ENCODE peak calls at places on chromosomes 16 and 17, in ten cellular contexts. G, N, D, R, V, Q, W, P, E and I are unnamed samples.

GRCh38 chr16:84598391-84598750 is 19.5 kb downstream of the COTL1 start:
- DNase-seq in G (no peak), N (no peak), D (no peak), R (no peak), V (no peak), Q (no peak), W (no peak), P (no peak), E (no peak), I (no peak)

GRCh38 chr17:59810894-59811153 is 81.9 kb downstream of the TUBD1 start:
- DNase-seq in G (no peak), N (no peak), D (no peak), R (peak), V (no peak), Q (no peak), W (no peak), P (no peak), E (no peak), I (no peak)

GRCh38 chr17:73231363-73231762 is 30.3 kb downstream of the CPSF4L start:
- DNase-seq in G (no peak), N (no peak), D (no peak), R (peak), V (peak), Q (no peak), W (no peak), P (peak), E (no peak), I (no peak)

GRCh38 chr16:83840060-83840617 is 32.4 kb downstream of the HSBP1 start:
- DNase-seq in G (no peak), N (no peak), D (no peak), R (no peak), V (no peak), Q (peak), W (no peak), P (no peak), E (no peak), I (no peak)

GRCh38 chr17:3534881-3535252 is 22.7 kb downstream of the TRPV3 start:
- DNase-seq in G (no peak), N (no peak), D (no peak), R (peak), V (peak), Q (no peak), W (peak), P (no peak), E (no peak), I (peak)

GRCh38 chr17:77437017-77437416 is 296.2 kb downstream of the SEC14L1 start:
- DNase-seq in G (no peak), N (peak), D (no peak), R (peak), V (no peak), Q (peak), W (no peak), P (no peak), E (peak), I (no peak)

GRCh38 chr16:57224651-57225335 is 20.3 kb upstream of the ARL2BP start:
- DNase-seq in G (no peak), N (no peak), D (no peak), R (no peak), V (no peak), Q (no peak), W (no peak), P (no peak), E (no peak), I (no peak)

GRCh38 chr17:77423589-77424451 is 283.1 kb downstream of the SEC14L1 start:
- DNase-seq in G (peak), N (no peak), D (no peak), R (peak), V (no peak), Q (peak), W (no peak), P (peak), E (peak), I (no peak)

GRCh38 chr17:63480826-63481487 is 4.1 kb downstream of the ACE start:
- DNase-seq in G (no peak), N (no peak), D (peak), R (no peak), V (no peak), Q (no peak), W (no peak), P (no peak), E (no peak), I (no peak)

GRCh38 chr17:17387461-17388362 is 84.5 kb downstream of the NT5M start:
- DNase-seq in G (no peak), N (no peak), D (no peak), R (no peak), V (no peak), Q (no peak), W (peak), P (no peak), E (no peak), I (no peak)

GRCh38 chr17:48532261-48532660 is 1.4 kb upstream of the HOXB1 start:
- DNase-seq in G (no peak), N (no peak), D (no peak), R (no peak), V (no peak), Q (no peak), W (no peak), P (no peak), E (no peak), I (no peak)

GRCh38 chr17:17304521-17304985 is 1.4 kb downstream of the NT5M start:
- DNase-seq in G (no peak), N (no peak), D (no peak), R (no peak), V (peak), Q (no peak), W (no peak), P (no peak), E (no peak), I (no peak)

GRCh38 chr16:85616608-85617311 is 3.6 kb downstream of the GSE1 start:
- DNase-seq in G (no peak), N (no peak), D (peak), R (peak), V (peak), Q (no peak), W (no peak), P (no peak), E (no peak), I (peak)

GRCh38 chr16:56320081-56320480 is 105.3 kb downstream of the AMFR start:
- DNase-seq in G (no peak), N (no peak), D (peak), R (no peak), V (no peak), Q (no peak), W (no peak), P (no peak), E (no peak), I (no peak)

GRCh38 chr16:9183682-9184353 is 92.4 kb downstream of the HAPSTR1 start:
- DNase-seq in G (no peak), N (no peak), D (no peak), R (no peak), V (no peak), Q (no peak), W (no peak), P (no peak), E (no peak), I (no peak)

GRCh38 chr16:11801481-11802021 is 4.5 kb upstream of the ZC3H7A start:
- DNase-seq in G (no peak), N (no peak), D (no peak), R (peak), V (no peak), Q (peak), W (no peak), P (peak), E (no peak), I (no peak)

GRCh38 chr17:13266596-13266995 is 248.8 kb upstream of the ELAC2 start:
- DNase-seq in G (no peak), N (no peak), D (no peak), R (peak), V (no peak), Q (no peak), W (no peak), P (peak), E (peak), I (no peak)

GRCh38 chr16:56419740-56420548 is 5.4 kb downstream of the AMFR start:
- DNase-seq in G (no peak), N (no peak), D (no peak), R (no peak), V (no peak), Q (no peak), W (no peak), P (no peak), E (no peak), I (no peak)

GRCh38 chr16:15811778-15812750 is 44.8 kb downstream of the MYH11 start:
- DNase-seq in G (peak), N (no peak), D (no peak), R (peak), V (no peak), Q (peak), W (no peak), P (peak), E (peak), I (no peak)

GRCh38 chr17:149231-149630 is 11.9 kb downstream of the SCGB1C2 start:
- DNase-seq in G (no peak), N (peak), D (no peak), R (no peak), V (no peak), Q (no peak), W (no peak), P (no peak), E (no peak), I (no peak)

GRCh38 chr17:38599398-38599856 is 6.3 kb downstream of the SRCIN1 start:
- DNase-seq in G (no peak), N (no peak), D (no peak), R (no peak), V (no peak), Q (no peak), W (no peak), P (no peak), E (no peak), I (no peak)

GRCh38 chr17:54948380-54948779 is 20.1 kb downstream of the COX11 start:
- DNase-seq in G (no peak), N (no peak), D (no peak), R (peak), V (no peak), Q (no peak), W (peak), P (peak), E (peak), I (no peak)

GRCh38 chr16:55557186-55557585 is 9.3 kb upstream of the CAPNS2 start:
- DNase-seq in G (no peak), N (no peak), D (no peak), R (no peak), V (no peak), Q (no peak), W (no peak), P (no peak), E (no peak), I (no peak)

GRCh38 chr16:10085078-10085798 is 97.0 kb downstream of the GRIN2A start:
- DNase-seq in G (no peak), N (no peak), D (no peak), R (no peak), V (no peak), Q (no peak), W (no peak), P (no peak), E (no peak), I (no peak)

GRCh38 chr17:72467841-72468653 is 347.2 kb downstream of the SOX9 start:
- DNase-seq in G (no peak), N (no peak), D (no peak), R (peak), V (no peak), Q (peak), W (no peak), P (no peak), E (peak), I (no peak)

GRCh38 chr16:10940501-10941079 is 1.7 kb downstream of the DEXI start:
- DNase-seq in G (no peak), N (no peak), D (no peak), R (no peak), V (no peak), Q (no peak), W (no peak), P (no peak), E (no peak), I (no peak)

GRCh38 chr17:72426321-72426720 is 305.5 kb downstream of the SOX9 start:
- DNase-seq in G (no peak), N (no peak), D (no peak), R (no peak), V (no peak), Q (peak), W (no peak), P (no peak), E (no peak), I (no peak)

GRCh38 chr17:28865946-28866752 is 11.3 kb downstream of the ERAL1 start:
- DNase-seq in G (no peak), N (no peak), D (peak), R (no peak), V (no peak), Q (no peak), W (no peak), P (no peak), E (no peak), I (peak)

GRCh38 chr16:47388705-47389104 is 72.2 kb downstream of the ITFG1 start:
- DNase-seq in G (no peak), N (no peak), D (no peak), R (no peak), V (no peak), Q (no peak), W (no peak), P (no peak), E (no peak), I (no peak)

GRCh38 chr17:29018788-29019474 is 13.1 kb upstream of the SEZ6 start:
- DNase-seq in G (no peak), N (no peak), D (no peak), R (no peak), V (no peak), Q (no peak), W (no peak), P (no peak), E (no peak), I (no peak)

GRCh38 chr17:48545022-48545376 is at the start of gene HOXB2:
- DNase-seq in G (no peak), N (no peak), D (no peak), R (no peak), V (no peak), Q (no peak), W (no peak), P (no peak), E (peak), I (no peak)

GRCh38 chr16:986925-987581 is 5.5 kb downstream of the SOX8 start:
- DNase-seq in G (no peak), N (no peak), D (no peak), R (no peak), V (no peak), Q (no peak), W (no peak), P (no peak), E (no peak), I (no peak)

GRCh38 chr17:75762513-75763268 is 2.3 kb downstream of the GALK1 start:
- DNase-seq in G (no peak), N (no peak), D (peak), R (no peak), V (no peak), Q (no peak), W (no peak), P (no peak), E (no peak), I (no peak)

GRCh38 chr16:50642349-50642748 is 38.8 kb downstream of the SNX20 start:
- DNase-seq in G (no peak), N (no peak), D (no peak), R (no peak), V (no peak), Q (no peak), W (no peak), P (no peak), E (no peak), I (no peak)

GRCh38 chr16:15827299-15827698 is 29.5 kb downstream of the MYH11 start:
- DNase-seq in G (no peak), N (no peak), D (no peak), R (no peak), V (no peak), Q (peak), W (no peak), P (no peak), E (no peak), I (no peak)

GRCh38 chr17:63822537-63822936 is 4.7 kb upstream of the PSMC5 start:
- DNase-seq in G (no peak), N (no peak), D (no peak), R (no peak), V (no peak), Q (no peak), W (no peak), P (no peak), E (no peak), I (no peak)

GRCh38 chr16:57304169-57305061 is 19.9 kb upstream of the PLLP start:
- DNase-seq in G (peak), N (no peak), D (no peak), R (peak), V (no peak), Q (peak), W (no peak), P (no peak), E (no peak), I (peak)

GRCh38 chr16:83143788-83144187 is 517.0 kb downstream of the CDH13 start:
- DNase-seq in G (no peak), N (no peak), D (no peak), R (peak), V (no peak), Q (no peak), W (no peak), P (no peak), E (no peak), I (no peak)

GRCh38 chr17:49898547-49899490 is 51.0 kb upstream of the TAC4 start:
- DNase-seq in G (no peak), N (no peak), D (no peak), R (no peak), V (no peak), Q (no peak), W (peak), P (peak), E (no peak), I (no peak)
- TF ChIP-seq CTCF in G (no peak), N (no peak), D (no peak), R (no peak), V (no peak), Q (no peak), W (peak), P (peak), E (peak), I (no peak)

GRCh38 chr17:34423978-34424813 is 61.2 kb upstream of the CCL1 start:
- DNase-seq in G (no peak), N (no peak), D (no peak), R (no peak), V (no peak), Q (no peak), W (no peak), P (no peak), E (no peak), I (no peak)

GRCh38 chr17:34424814-34425490 is 61.9 kb upstream of the CCL1 start:
- DNase-seq in G (no peak), N (no peak), D (no peak), R (no peak), V (no peak), Q (no peak), W (no peak), P (no peak), E (no peak), I (no peak)

GRCh38 chr17:34416116-34416515 is 53.1 kb upstream of the CCL1 start:
- DNase-seq in G (no peak), N (no peak), D (no peak), R (no peak), V (no peak), Q (no peak), W (no peak), P (no peak), E (no peak), I (no peak)

GRCh38 chr17:34420900-34421299 is 57.9 kb upstream of the CCL1 start:
- DNase-seq in G (no peak), N (no peak), D (no peak), R (no peak), V (no peak), Q (no peak), W (no peak), P (no peak), E (no peak), I (no peak)

GRCh38 chr17:34420254-34420766 is 57.3 kb upstream of the CCL1 start:
- DNase-seq in G (peak), N (no peak), D (no peak), R (peak), V (peak), Q (no peak), W (peak), P (peak), E (peak), I (peak)
- TF ChIP-seq CTCF in G (peak), N (peak), D (peak), R (peak), V (peak), Q (peak), W (peak), P (peak), E (peak), I (peak)

GRCh38 chr16:87930456-87930855 is 5.9 kb downstream of the CA5A start:
- DNase-seq in G (no peak), N (no peak), D (no peak), R (no peak), V (no peak), Q (no peak), W (no peak), P (no peak), E (no peak), I (no peak)
- TF ChIP-seq CTCF in G (no peak), N (peak), D (no peak), R (no peak), V (peak), Q (no peak), W (peak), P (peak), E (peak), I (peak)

GRCh38 chr16:3135120-3135715 is 389 bp downstream of the ZNF213 start:
- DNase-seq in G (no peak), N (no peak), D (no peak), R (no peak), V (no peak), Q (no peak), W (no peak), P (no peak), E (no peak), I (no peak)

GRCh38 chr16:3127745-3128144 is 7.1 kb upstream of the ZNF213 start:
- DNase-seq in G (no peak), N (no peak), D (no peak), R (no peak), V (no peak), Q (no peak), W (no peak), P (no peak), E (no peak), I (no peak)

GRCh38 chr16:3134338-3135119 is at the start of gene ZNF213:
- DNase-seq in G (peak), N (peak), D (peak), R (peak), V (peak), Q (peak), W (peak), P (peak), E (peak), I (peak)

GRCh38 chr16:3129137-3130131 is 5.4 kb upstream of the ZNF213 start:
- DNase-seq in G (peak), N (no peak), D (peak), R (peak), V (peak), Q (peak), W (no peak), P (peak), E (peak), I (peak)

GRCh38 chr16:3131755-3132377 is 3.0 kb upstream of the ZNF213 start:
- DNase-seq in G (no peak), N (no peak), D (peak), R (peak), V (no peak), Q (no peak), W (no peak), P (peak), E (no peak), I (no peak)
- TF ChIP-seq CTCF in G (no peak), N (peak), D (peak), R (peak), V (peak), Q (no peak), W (peak), P (peak), E (peak), I (peak)

DNA sequence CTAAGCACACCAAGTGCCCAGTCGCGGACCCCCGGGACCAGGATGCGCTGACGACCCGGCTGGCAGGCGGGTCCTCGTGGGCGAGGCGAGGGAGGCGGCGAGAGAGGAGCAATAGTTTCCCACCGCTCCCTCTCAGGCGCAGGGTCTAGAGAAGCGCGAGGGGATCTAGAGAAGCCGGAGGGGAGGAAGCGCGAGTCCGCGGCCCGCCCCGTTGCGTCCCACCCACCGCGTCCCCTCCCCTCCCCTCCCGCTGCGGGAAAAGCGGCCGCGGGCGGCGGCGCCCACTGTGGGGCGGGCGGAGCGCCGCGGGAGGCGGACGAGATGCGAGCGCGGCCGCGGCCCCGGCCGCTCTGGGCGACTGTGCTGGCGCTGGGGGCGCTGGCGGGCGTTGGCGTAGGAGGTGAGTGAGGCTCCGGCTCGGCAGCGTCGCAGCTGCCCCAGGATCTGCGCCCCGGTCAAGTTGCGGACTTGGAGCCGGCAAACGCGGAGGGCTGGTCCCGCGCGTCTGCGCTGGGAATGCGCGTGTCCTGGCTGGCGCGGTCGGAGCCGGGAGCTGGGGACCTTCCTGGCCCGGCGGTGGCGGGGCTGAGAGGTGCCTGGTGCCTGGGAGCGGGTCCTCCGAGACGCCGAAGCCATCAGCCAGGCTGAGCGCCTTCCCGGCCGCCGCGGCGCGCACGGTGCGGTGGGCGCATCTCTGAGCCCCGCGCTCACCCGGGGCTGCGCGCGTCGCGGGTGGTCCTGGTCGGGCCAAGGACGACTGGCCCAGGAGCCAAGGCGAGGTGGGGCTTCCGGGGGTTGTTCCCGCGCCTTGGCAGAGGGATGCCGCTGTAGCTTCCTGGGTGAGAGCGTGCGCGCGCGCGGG is at the start of gene ITGB3:
- DNase-seq in G (no peak), N (peak), D (peak), R (peak), V (peak), Q (peak), W (peak), P (peak), E (peak), I (peak)
- TF ChIP-seq CTCF in G (peak), N (peak), D (peak), R (peak), V (peak), Q (peak), W (peak), P (peak), E (peak), I (peak)

GRCh38 chr17:40561871-40562611 is 3.2 kb downstream of the CCR7 start:
- DNase-seq in G (no peak), N (peak), D (no peak), R (no peak), V (no peak), Q (no peak), W (no peak), P (no peak), E (no peak), I (no peak)
- TF ChIP-seq CTCF in G (no peak), N (peak), D (peak), R (peak), V (no peak), Q (no peak), W (peak), P (peak), E (peak), I (peak)